ENCODE peak calls at places on chromosomes 12 and 14, in five cellular contexts. P, M, L, V and K are unnamed samples.

GRCh38 chr12:18313316-18313715 is 52.0 kb downstream of the PIK3C2G start:
- DNase-seq in P (no peak), M (no peak), L (no peak), V (no peak), K (no peak)

GRCh38 chr14:77181603-77182437 is at the start of gene TMEM63C:
- DNase-seq in P (peak; percentile 52), M (peak; percentile 98), L (peak; percentile 72), V (no peak), K (no peak)

GRCh38 chr12:70077441-70077840 is 165.8 kb upstream of the CNOT2 start:
- DNase-seq in P (no peak), M (no peak), L (no peak), V (no peak), K (no peak)

GRCh38 chr14:52061380-52061779 is 7.5 kb downstream of the NID2 start:
- DNase-seq in P (no peak), M (no peak), L (no peak), V (no peak), K (no peak)

GRCh38 chr14:88614218-88614907 is 51.5 kb downstream of the ZC3H14 start:
- DNase-seq in P (no peak), M (no peak), L (no peak), V (no peak), K (peak; percentile 33)

GRCh38 chr12:25829192-25829591 is 129.3 kb upstream of the RASSF8 start:
- DNase-seq in P (no peak), M (no peak), L (no peak), V (peak; percentile 46), K (peak; percentile 99)

GRCh38 chr14:99654235-99655000 is 9.5 kb downstream of the HHIPL1 start:
- DNase-seq in P (peak; percentile 71), M (peak; percentile 50), L (peak; percentile 76), V (peak; percentile 48), K (peak; percentile 39)

GRCh38 chr14:96212896-96213295 is 8.3 kb downstream of the BDKRB2 start:
- DNase-seq in P (no peak), M (no peak), L (no peak), V (no peak), K (no peak)

GRCh38 chr14:74324945-74325361 is 22.2 kb upstream of the ABCD4 start:
- DNase-seq in P (no peak), M (peak; percentile 74), L (no peak), V (no peak), K (no peak)

GRCh38 chr12:29350080-29350479 is 30.9 kb downstream of the ERGIC2 start:
- DNase-seq in P (no peak), M (no peak), L (no peak), V (no peak), K (peak; percentile 67)

GRCh38 chr12:25364529-25365339 is 114.0 kb upstream of the KRAS start:
- DNase-seq in P (no peak), M (no peak), L (no peak), V (no peak), K (no peak)

GRCh38 chr14:68231832-68232642 is 412.5 kb downstream of the RAD51B start:
- DNase-seq in P (no peak), M (no peak), L (no peak), V (no peak), K (no peak)
- TF ChIP-seq CTCF in P (no peak), M (no peak), L (no peak), V (no peak), K (no peak)

DNA sequence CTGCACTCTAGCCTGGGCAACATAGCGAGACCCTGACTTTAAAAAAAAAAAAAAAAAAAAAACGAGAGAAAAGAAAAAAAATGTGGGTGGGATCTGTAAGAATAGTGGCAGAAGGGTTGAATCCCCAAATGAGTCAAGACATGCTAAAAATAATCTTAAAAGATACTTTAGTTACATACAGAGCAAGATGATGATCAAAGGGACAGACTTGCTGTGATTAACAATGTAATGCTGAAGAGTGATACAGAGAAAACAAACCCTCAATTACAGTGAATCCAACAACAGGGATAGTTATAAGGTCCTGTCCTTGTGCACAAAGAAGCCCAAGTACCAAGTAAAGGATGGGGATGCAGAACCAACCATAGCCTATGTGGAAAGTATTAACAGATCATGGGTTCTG is 80.3 kb downstream of the DCAF5 start:
- DNase-seq in P (no peak), M (no peak), L (no peak), V (no peak), K (no peak)
- H3K4me3 ChIP-seq in P (no peak overlapping the region), M (no peak overlapping the region), L (no peak overlapping the region), V (no peak overlapping the region), K (no peak overlapping the region)

DNA sequence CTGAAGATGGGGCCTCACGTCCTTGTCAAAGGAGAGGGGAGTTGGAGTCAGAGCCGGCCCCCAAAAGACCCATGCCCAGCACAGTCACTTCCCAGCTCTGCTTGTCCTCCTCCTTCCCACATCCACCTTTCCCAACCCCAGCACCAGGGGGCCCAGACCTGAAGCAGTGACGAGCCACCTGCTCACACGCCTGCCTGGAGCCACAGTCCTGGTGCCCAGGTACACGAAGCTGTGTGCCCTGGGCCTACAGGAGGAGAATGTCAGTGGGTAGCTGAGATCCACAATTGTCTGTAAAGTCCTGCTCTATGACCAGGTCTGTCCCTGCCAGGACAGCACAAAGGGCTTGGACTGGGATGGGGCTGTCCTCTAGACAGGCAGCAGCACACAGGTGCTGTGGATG is 126.8 kb upstream of the PZP start:
- DNase-seq in P (no peak), M (no peak), L (no peak), V (no peak), K (no peak)
- TF ChIP-seq CTCF in P (no peak), M (no peak), L (no peak), V (no peak), K (no peak)

DNA sequence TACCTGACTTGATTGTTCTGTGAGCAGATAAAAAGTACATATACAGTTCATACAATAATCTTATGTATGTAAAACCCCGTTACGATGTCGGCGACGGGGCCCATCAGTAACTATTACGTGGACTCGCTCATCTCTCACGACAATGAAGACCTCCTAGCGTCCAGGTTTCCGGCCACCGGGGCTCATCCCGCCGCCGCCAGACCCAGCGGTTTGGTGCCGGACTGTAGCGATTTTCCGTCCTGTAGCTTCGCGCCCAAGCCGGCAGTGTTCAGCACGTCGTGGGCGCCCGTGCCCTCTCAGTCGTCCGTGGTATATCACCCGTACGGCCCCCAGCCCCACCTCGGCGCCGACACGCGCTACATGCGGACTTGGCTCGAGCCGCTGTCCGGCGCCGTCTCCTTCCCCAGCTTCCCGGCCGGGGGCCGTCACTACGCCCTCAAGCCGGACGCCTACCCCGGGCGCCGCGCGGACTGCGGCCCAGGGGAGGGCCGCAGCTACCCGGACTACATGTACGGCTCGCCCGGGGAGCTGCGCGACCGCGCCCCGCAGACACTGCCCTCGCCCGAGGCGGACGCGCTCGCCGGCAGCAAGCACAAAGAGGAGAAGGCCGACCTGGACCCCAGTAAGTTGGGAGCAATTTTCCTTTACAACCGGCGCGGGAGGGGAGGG is at the start of gene HOXC9:
- DNase-seq in P (no peak), M (no peak), L (no peak), V (no peak), K (no peak)
- H3K4me3 ChIP-seq in P (peak within 1 kb of the TSS; percentile 35), M (peak within 1 kb of the TSS; percentile 24), L (no peak within 1 kb of the TSS), V (peak within 1 kb of the TSS; percentile 76), K (peak within 1 kb of the TSS; percentile 86)

GRCh38 chr12:53224268-53224896 is 7.6 kb downstream of the RARG start:
- DNase-seq in P (no peak), M (peak; percentile 70), L (peak; percentile 28), V (no peak), K (no peak)
- TF ChIP-seq CTCF in P (no peak), M (peak; percentile 50), L (no peak), V (no peak), K (peak; percentile 34)